ENCODE peak calls at places on chromosome 14, in four cellular contexts. H, C, S and E are unnamed samples.

GRCh38 chr14:23517650-23518329 is 33.8 kb downstream of the ZFHX2 start:
- DNase-seq in H (no peak), C (no peak), S (no peak), E (no peak)

GRCh38 chr14:34693228-34693939 is 21.0 kb downstream of the CFL2 start:
- DNase-seq in H (peak), C (peak), S (peak), E (no peak)

GRCh38 chr14:68637106-68638021 is 155.5 kb downstream of the ZFP36L1 start:
- DNase-seq in H (peak), C (no peak), S (no peak), E (no peak)

GRCh38 chr14:75310295-75311059 is 31.8 kb downstream of the FOS start:
- DNase-seq in H (peak), C (peak), S (peak), E (peak)

GRCh38 chr14:74977901-74978385 is 22.5 kb upstream of the PGF start:
- DNase-seq in H (no peak), C (no peak), S (no peak), E (no peak)

GRCh38 chr14:99035268-99035667 is 236.7 kb downstream of the BCL11B start:
- DNase-seq in H (no peak), C (peak), S (no peak), E (no peak)

GRCh38 chr14:95207475-95208253 is 50.3 kb upstream of the DICER1 start:
- DNase-seq in H (no peak), C (no peak), S (no peak), E (no peak)

GRCh38 chr14:102066041-102066451 is 20.8 kb downstream of the HSP90AA1 start:
- DNase-seq in H (no peak), C (no peak), S (no peak), E (peak)

GRCh38 chr14:68790656-68791077 is 2.2 kb downstream of the ZFP36L1 start:
- DNase-seq in H (no peak), C (no peak), S (no peak), E (no peak)

GRCh38 chr14:22482085-22482694 is 106.8 kb downstream of the DAD1 start:
- DNase-seq in H (no peak), C (no peak), S (no peak), E (no peak)

GRCh38 chr14:55074662-55075061 is 23.2 kb downstream of the MAPK1IP1L start:
- DNase-seq in H (no peak), C (no peak), S (no peak), E (no peak)

GRCh38 chr14:31336646-31337045 is 83.7 kb downstream of the HEATR5A start:
- DNase-seq in H (no peak), C (no peak), S (no peak), E (no peak)

DNA sequence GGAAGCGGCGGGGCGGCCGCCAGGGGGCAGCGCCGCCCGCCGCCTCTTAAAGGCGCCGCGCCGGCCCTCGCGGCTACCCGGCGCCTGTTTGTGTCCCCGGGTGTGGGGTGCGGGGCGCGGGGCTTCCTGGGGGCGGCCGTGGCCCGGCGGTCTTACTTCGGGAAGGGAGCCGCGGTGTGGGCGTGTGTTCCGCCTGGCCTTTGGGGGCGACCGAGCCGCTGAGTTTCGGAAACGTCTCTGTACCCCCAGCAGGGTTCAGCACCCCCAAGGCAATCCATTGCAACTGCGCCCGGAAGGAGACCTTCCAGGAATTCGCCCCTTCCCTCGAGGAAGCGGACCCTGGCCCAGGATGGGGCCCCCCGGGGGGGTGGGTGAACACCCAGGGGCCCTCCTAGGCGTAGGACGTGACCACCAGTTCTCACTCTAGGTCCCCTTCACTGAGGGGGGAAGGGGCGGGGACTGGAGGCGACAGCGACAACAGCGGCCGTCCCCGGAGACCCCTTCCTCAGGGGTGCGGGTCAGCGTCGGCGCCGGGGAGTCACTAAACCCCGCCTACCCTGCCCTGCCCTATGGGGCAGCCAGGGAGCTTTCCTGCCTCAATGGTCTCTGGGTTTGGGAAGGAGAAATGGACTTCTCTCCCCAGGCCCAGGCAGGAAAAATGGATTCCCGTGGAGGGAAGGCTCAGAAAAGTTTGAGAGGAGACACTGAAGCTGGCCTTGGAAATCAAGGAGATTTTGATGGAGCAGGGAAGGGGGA is at the start of gene ITPK1:
- DNase-seq in H (no peak), C (peak), S (peak), E (peak)
- TF ChIP-seq CTCF in H (peak), C (peak), S (peak), E (peak)

GRCh38 chr14:100088226-100088625 is 23.0 kb downstream of the EVL start:
- DNase-seq in H (no peak), C (no peak), S (no peak), E (no peak)

GRCh38 chr14:100091386-100091785 is 26.2 kb downstream of the EVL start:
- DNase-seq in H (no peak), C (no peak), S (no peak), E (no peak)

GRCh38 chr14:100093322-100093721 is 28.1 kb downstream of the EVL start:
- DNase-seq in H (no peak), C (no peak), S (no peak), E (no peak)

GRCh38 chr14:100096656-100097055 is 31.4 kb downstream of the EVL start:
- DNase-seq in H (no peak), C (no peak), S (no peak), E (no peak)

DNA sequence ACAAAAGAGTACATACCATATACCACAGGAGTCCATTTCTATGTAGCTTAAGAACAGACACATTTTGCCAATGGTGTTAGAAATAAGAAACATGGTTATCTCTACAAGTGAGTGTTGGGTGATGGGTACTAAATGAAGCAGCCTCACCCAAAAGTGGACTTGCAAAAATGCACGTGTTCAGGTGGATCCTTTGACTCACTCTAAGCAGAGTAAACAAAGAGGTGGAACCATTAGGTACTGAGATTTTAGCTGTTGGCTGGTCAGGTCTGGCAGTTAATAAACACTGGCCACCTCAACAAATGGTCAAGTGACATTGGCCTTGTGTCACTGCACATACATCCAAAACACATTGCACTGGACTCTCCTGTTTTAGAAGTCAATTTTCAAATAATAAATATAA is 27.6 kb downstream of the EVL start:
- DNase-seq in H (no peak), C (no peak), S (no peak), E (no peak)
- TF ChIP-seq CTCF in H (no peak), C (no peak), S (no peak), E (no peak)

GRCh38 chr14:28773917-28774691 is 7.5 kb downstream of the FOXG1 start:
- DNase-seq in H (no peak), C (no peak), S (peak), E (no peak)
- TF ChIP-seq CTCF in H (peak), C (no peak), S (peak), E (peak)

GRCh38 chr14:59460378-59460777 is 4.8 kb downstream of the GPR135 start:
- DNase-seq in H (no peak), C (no peak), S (no peak), E (no peak)
- TF ChIP-seq CTCF in H (no peak), C (no peak), S (no peak), E (no peak)

GRCh38 chr14:67602995-67603545 is 3.0 kb upstream of the PIGH start:
- DNase-seq in H (no peak), C (no peak), S (no peak), E (no peak)

GRCh38 chr14:67602071-67602470 is 2.0 kb upstream of the PIGH start:
- DNase-seq in H (no peak), C (no peak), S (no peak), E (no peak)

GRCh38 chr14:67599698-67600561 is at the start of gene PIGH:
- DNase-seq in H (peak), C (peak), S (peak), E (peak)
- TF ChIP-seq CTCF in H (peak), C (peak), S (peak), E (peak)

GRCh38 chr14:65356327-65356836 is 56.1 kb upstream of the FUT8 start:
- DNase-seq in H (no peak), C (no peak), S (no peak), E (no peak)
- TF ChIP-seq CTCF in H (no peak), C (no peak), S (no peak), E (no peak)

GRCh38 chr14:70827366-70828151 is 18.2 kb upstream of the MAP3K9 start:
- DNase-seq in H (no peak), C (peak), S (no peak), E (no peak)
- TF ChIP-seq CTCF in H (peak), C (no peak), S (no peak), E (no peak)

GRCh38 chr14:91032250-91032649 is 28.2 kb downstream of the RPS6KA5 start:
- DNase-seq in H (no peak), C (no peak), S (no peak), E (no peak)
- TF ChIP-seq CTCF in H (no peak), C (no peak), S (no peak), E (no peak)

GRCh38 chr14:64478634-64479250 is 13.4 kb downstream of the AKAP5 start:
- DNase-seq in H (no peak), C (no peak), S (no peak), E (peak)
- TF ChIP-seq CTCF in H (peak), C (peak), S (no peak), E (peak)